ENCODE peak calls at places on chromosomes 3 and 15, in four cellular contexts. One of them, this sample, is unnamed.

GRCh38 chr3:58063424-58063823 is 55.2 kb downstream of the FLNB start:
- DNase-seq in heart left ventricle: no peak
- DNase-seq in transverse colon: peak
- DNase-seq in tibial nerve: peak
- DNase-seq in this sample: no peak

GRCh38 chr3:153192327-153192726 is 30.3 kb downstream of the RAP2B start:
- DNase-seq in heart left ventricle: no peak
- DNase-seq in transverse colon: no peak
- DNase-seq in tibial nerve: no peak
- DNase-seq in this sample: no peak

GRCh38 chr15:62445244-62445643 is 280.2 kb upstream of the C2CD4B start:
- DNase-seq in heart left ventricle: no peak
- DNase-seq in transverse colon: no peak
- DNase-seq in tibial nerve: no peak
- DNase-seq in this sample: no peak

GRCh38 chr3:133824961-133825485 is 19.4 kb downstream of the SRPRB start:
- DNase-seq in heart left ventricle: no peak
- DNase-seq in transverse colon: no peak
- DNase-seq in tibial nerve: no peak
- DNase-seq in this sample: no peak

GRCh38 chr3:144989756-144990155 is 1018.1 kb downstream of the DIPK2A start:
- DNase-seq in heart left ventricle: no peak
- DNase-seq in transverse colon: no peak
- DNase-seq in tibial nerve: no peak
- DNase-seq in this sample: no peak

GRCh38 chr3:113287111-113287817 is 75.9 kb downstream of the BOC start:
- DNase-seq in heart left ventricle: no peak
- DNase-seq in transverse colon: no peak
- DNase-seq in tibial nerve: no peak
- DNase-seq in this sample: no peak

GRCh38 chr3:46892285-46893145 is 15.0 kb downstream of the PTH1R start:
- DNase-seq in heart left ventricle: peak
- DNase-seq in transverse colon: peak
- DNase-seq in tibial nerve: peak
- DNase-seq in this sample: peak

GRCh38 chr3:61894988-61895935 is 333.9 kb downstream of the PTPRG start:
- DNase-seq in heart left ventricle: peak
- DNase-seq in transverse colon: peak
- DNase-seq in tibial nerve: peak
- DNase-seq in this sample: no peak

GRCh38 chr15:33722005-33722672 is 246.2 kb upstream of the CHRM5 start:
- DNase-seq in heart left ventricle: no peak
- DNase-seq in transverse colon: no peak
- DNase-seq in tibial nerve: no peak
- DNase-seq in this sample: no peak

GRCh38 chr3:57959407-57960173 is 48.6 kb upstream of the FLNB start:
- DNase-seq in heart left ventricle: peak
- DNase-seq in transverse colon: no peak
- DNase-seq in tibial nerve: no peak
- DNase-seq in this sample: no peak

GRCh38 chr15:67998599-67999122 is 55.5 kb upstream of the PIAS1 start:
- DNase-seq in heart left ventricle: no peak
- DNase-seq in transverse colon: peak
- DNase-seq in tibial nerve: no peak
- DNase-seq in this sample: no peak

GRCh38 chr15:84749111-84749991 is 959 bp downstream of the ZNF592 start:
- DNase-seq in heart left ventricle: peak
- DNase-seq in transverse colon: peak
- DNase-seq in tibial nerve: no peak
- DNase-seq in this sample: peak

GRCh38 chr3:80190051-80190450 is 422.3 kb upstream of the ROBO1 start:
- DNase-seq in heart left ventricle: no peak
- DNase-seq in transverse colon: no peak
- DNase-seq in tibial nerve: no peak
- DNase-seq in this sample: no peak

GRCh38 chr15:34853001-34853758 is 57.8 kb upstream of the ACTC1 start:
- DNase-seq in heart left ventricle: no peak
- DNase-seq in transverse colon: no peak
- DNase-seq in tibial nerve: no peak
- DNase-seq in this sample: no peak

GRCh38 chr15:63539517-63539916 is 35.1 kb downstream of the USP3 start:
- DNase-seq in heart left ventricle: peak
- DNase-seq in transverse colon: peak
- DNase-seq in tibial nerve: no peak
- DNase-seq in this sample: no peak

GRCh38 chr15:31352911-31353811 is 26.5 kb downstream of the KLF13 start:
- DNase-seq in heart left ventricle: peak
- DNase-seq in transverse colon: peak
- DNase-seq in tibial nerve: no peak
- DNase-seq in this sample: peak

GRCh38 chr3:175651716-175652115 is 792.6 kb downstream of the NAALADL2 start:
- DNase-seq in heart left ventricle: no peak
- DNase-seq in transverse colon: no peak
- DNase-seq in tibial nerve: no peak
- DNase-seq in this sample: no peak

GRCh38 chr15:43872416-43873020 is 45.7 kb downstream of the WDR76 start:
- DNase-seq in heart left ventricle: peak
- DNase-seq in transverse colon: peak
- DNase-seq in tibial nerve: no peak
- DNase-seq in this sample: no peak

GRCh38 chr15:72197045-72197459 is 535 bp downstream of the GRAMD2A start:
- DNase-seq in heart left ventricle: no peak
- DNase-seq in transverse colon: no peak
- DNase-seq in tibial nerve: no peak
- DNase-seq in this sample: no peak

GRCh38 chr3:167705840-167706239 is 28.9 kb downstream of the PDCD10 start:
- DNase-seq in heart left ventricle: no peak
- DNase-seq in transverse colon: no peak
- DNase-seq in tibial nerve: no peak
- DNase-seq in this sample: no peak

GRCh38 chr15:69132935-69133861 is 27.2 kb upstream of the GLCE start:
- DNase-seq in heart left ventricle: no peak
- DNase-seq in transverse colon: no peak
- DNase-seq in tibial nerve: no peak
- DNase-seq in this sample: no peak

GRCh38 chr15:60740787-60741354 is 261.9 kb upstream of the ICE2 start:
- DNase-seq in heart left ventricle: no peak
- DNase-seq in transverse colon: no peak
- DNase-seq in tibial nerve: no peak
- DNase-seq in this sample: no peak

GRCh38 chr15:90337256-90337655 is 14.8 kb upstream of the ZNF774 start:
- DNase-seq in heart left ventricle: no peak
- DNase-seq in transverse colon: no peak
- DNase-seq in tibial nerve: no peak
- DNase-seq in this sample: no peak

GRCh38 chr3:132382267-132382666 is 35.0 kb upstream of the DNAJC13 start:
- DNase-seq in heart left ventricle: no peak
- DNase-seq in transverse colon: no peak
- DNase-seq in tibial nerve: no peak
- DNase-seq in this sample: no peak

GRCh38 chr3:52509753-52510328 is 14.7 kb downstream of the STAB1 start:
- DNase-seq in heart left ventricle: no peak
- DNase-seq in transverse colon: no peak
- DNase-seq in tibial nerve: no peak
- DNase-seq in this sample: no peak

GRCh38 chr15:50864876-50865275 is 43.6 kb upstream of the AP4E1 start:
- DNase-seq in heart left ventricle: no peak
- DNase-seq in transverse colon: no peak
- DNase-seq in tibial nerve: no peak
- DNase-seq in this sample: no peak

GRCh38 chr15:41258706-41259471 is 27.8 kb downstream of the CHP1 start:
- DNase-seq in heart left ventricle: no peak
- DNase-seq in transverse colon: peak
- DNase-seq in tibial nerve: no peak
- DNase-seq in this sample: no peak

DNA sequence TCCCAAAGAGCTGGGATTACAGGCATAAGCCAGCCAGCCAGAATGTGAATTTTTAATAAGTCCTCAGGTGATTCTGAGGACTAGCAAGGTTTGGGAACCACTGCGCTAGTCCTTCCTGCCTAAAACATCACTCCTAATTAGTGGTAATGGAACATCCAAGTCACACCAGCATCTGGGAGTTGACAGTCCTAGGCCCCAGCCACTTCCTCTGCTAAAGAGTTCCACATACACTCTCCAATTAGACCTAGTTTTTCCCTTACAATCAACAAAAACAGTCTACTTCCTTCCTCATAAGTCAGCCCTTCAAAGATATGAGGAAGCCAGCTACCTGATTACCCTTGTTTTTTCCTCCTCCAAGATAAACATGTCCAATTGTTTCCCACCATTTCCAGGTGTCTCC is 78.1 kb downstream of the OXNAD1 start:
- DNase-seq in heart left ventricle: no peak
- DNase-seq in transverse colon: no peak
- DNase-seq in tibial nerve: no peak
- DNase-seq in this sample: no peak
- TF ChIP-seq POLR2A in heart left ventricle: no peak
- TF ChIP-seq POLR2A in transverse colon: no peak
- TF ChIP-seq POLR2A in tibial nerve: no peak
- TF ChIP-seq POLR2A in this sample: no peak

DNA sequence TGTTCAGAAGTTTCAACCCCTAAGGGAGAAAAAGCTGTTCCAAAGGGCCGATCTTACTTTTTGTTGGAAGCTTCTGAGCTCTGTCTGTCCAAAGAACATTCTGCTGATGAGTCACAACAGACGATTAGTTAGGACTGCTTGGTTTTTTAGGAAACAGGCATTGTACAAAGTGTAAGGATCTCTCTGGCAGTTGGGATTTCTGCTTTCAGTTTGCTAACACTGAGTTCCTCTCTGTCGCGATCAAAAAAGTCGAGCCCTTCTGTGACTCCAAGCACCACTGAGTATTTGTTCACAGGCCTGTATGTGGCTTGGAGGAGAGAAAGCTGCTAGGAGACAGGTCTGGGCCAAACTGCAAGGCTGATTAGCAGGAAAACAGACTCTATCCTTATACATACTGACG is 91.8 kb upstream of the PFN2 start:
- DNase-seq in heart left ventricle: no peak
- DNase-seq in transverse colon: no peak
- DNase-seq in tibial nerve: no peak
- DNase-seq in this sample: no peak
- H3K4me3 ChIP-seq in heart left ventricle: no peak
- H3K4me3 ChIP-seq in transverse colon: no peak
- H3K4me3 ChIP-seq in tibial nerve: no peak
- H3K4me3 ChIP-seq in this sample: no peak

GRCh38 chr15:59104912-59105732 is at the start of gene CCNB2:
- DNase-seq in heart left ventricle: peak
- DNase-seq in transverse colon: peak
- DNase-seq in tibial nerve: peak
- DNase-seq in this sample: peak
- TF ChIP-seq POLR2A in heart left ventricle: no peak
- TF ChIP-seq POLR2A in transverse colon: no peak
- TF ChIP-seq POLR2A in tibial nerve: no peak
- TF ChIP-seq POLR2A in this sample: no peak

GRCh38 chr3:170584585-170585007 is 1.3 kb downstream of the SLC7A14 start:
- DNase-seq in heart left ventricle: peak
- DNase-seq in transverse colon: peak
- DNase-seq in tibial nerve: peak
- DNase-seq in this sample: no peak

GRCh38 chr3:170579646-170580045 is 6.2 kb downstream of the SLC7A14 start:
- DNase-seq in heart left ventricle: no peak
- DNase-seq in transverse colon: no peak
- DNase-seq in tibial nerve: no peak
- DNase-seq in this sample: no peak

GRCh38 chr3:170589113-170589512 is 3.2 kb upstream of the SLC7A14 start:
- DNase-seq in heart left ventricle: no peak
- DNase-seq in transverse colon: no peak
- DNase-seq in tibial nerve: no peak
- DNase-seq in this sample: no peak

GRCh38 chr3:170585937-170586310 is at the start of gene SLC7A14:
- DNase-seq in heart left ventricle: peak
- DNase-seq in transverse colon: no peak
- DNase-seq in tibial nerve: no peak
- DNase-seq in this sample: no peak

DNA sequence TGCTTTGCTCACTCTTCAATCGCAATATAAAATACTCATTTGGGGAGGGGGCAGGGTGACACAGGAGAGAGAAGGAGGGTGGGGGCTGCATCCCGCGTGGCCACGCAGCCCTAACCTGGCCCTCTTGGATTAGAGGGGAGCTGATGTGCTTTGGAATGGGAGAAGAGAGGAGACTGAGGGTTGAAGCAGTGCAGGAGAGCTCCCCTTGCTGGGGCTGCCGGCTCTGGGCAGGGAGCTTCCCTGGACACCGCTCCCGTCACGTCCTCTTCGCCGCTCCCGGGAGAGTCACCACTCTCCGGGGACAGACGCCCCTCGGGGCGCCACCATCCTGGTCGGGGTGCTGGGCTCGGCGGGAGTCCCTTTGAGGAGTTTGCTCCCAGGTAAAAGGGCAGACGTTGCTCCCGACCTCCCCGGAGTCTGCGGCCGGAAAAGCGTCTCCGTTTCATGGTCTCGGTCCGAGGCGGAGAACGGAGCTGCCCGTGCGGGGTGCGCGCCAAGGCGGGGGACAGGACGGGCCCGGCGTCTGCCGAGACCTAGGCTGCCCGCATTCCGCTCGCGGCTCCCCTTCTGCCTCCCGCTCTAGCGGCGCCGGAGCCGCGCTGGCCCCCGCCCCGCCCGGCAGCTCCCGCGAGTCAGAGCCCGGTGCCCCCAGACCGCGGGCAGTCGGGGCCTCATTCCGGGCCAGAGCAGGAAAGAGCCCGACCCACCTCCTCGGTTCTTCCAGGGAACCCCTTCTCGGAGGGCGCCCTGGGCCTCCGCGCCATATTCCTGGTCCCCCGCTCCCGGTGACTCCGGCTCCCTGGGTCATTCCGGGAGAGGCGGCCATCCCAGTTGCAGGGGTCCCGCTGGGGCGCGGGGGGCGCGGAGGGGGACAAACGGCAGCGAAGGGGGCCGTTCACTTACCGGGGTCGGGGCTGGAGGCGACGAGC is 603 bp downstream of the SLC7A14 start:
- DNase-seq in heart left ventricle: no peak
- DNase-seq in transverse colon: no peak
- DNase-seq in tibial nerve: no peak
- DNase-seq in this sample: no peak
- H3K4me3 ChIP-seq in heart left ventricle: peak
- H3K4me3 ChIP-seq in transverse colon: no peak
- H3K4me3 ChIP-seq in tibial nerve: no peak
- H3K4me3 ChIP-seq in this sample: no peak

DNA sequence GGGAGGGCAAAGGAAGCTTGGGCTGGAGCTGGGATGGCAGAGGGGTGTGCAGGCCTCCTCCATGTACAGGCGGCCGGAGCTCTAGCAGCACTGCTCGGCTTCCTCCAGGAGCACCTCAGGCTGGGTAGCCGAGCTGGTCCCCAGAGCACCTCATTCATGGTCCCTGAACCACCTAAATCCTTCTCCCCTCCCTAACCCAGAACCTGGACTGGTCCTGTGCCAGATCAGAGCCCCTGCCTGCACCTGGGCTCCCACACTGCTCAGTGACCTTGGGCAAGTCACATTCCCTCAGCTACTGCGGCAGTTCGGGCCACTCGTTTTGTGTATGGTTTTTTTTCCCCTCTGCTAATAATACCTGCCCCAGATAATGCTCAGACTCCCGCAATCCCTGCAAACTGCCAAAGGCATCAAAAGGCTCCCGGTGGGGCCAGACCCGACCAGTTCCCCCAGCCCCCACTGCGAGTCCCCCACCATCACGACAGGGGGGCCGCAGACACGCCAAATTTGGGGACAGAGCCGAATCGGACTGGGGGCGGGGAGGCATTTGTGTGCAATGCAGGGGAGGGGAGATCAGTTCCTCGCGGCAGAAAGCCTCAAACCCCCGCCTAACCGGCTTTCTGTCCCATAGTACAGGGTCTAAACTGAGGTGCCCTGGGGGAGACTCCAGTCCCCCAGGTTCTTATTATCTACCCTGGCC is 1.3 kb downstream of the SEMA7A start:
- DNase-seq in heart left ventricle: no peak
- DNase-seq in transverse colon: no peak
- DNase-seq in tibial nerve: no peak
- DNase-seq in this sample: no peak
- TF ChIP-seq POLR2A in heart left ventricle: no peak
- TF ChIP-seq POLR2A in transverse colon: no peak
- TF ChIP-seq POLR2A in tibial nerve: no peak
- TF ChIP-seq POLR2A in this sample: no peak

This sample was measured in spleen.